ENCODE peak calls at places on chromosome 17, in five cellular contexts. V, K, J, A and H are unnamed samples.

GRCh38 chr17:31115168-31115567 is 20.4 kb downstream of the NF1 start:
- DNase-seq in J (no peak), K (no peak), V (no peak), A (no peak), H (no peak)

GRCh38 chr17:67995568-67996191 is 589 bp downstream of the C17orf58 start:
- DNase-seq in K (no peak), V (peak; percentile 38), J (no peak), A (peak; percentile 35), H (no peak)

GRCh38 chr17:77320501-77321256 is 179.9 kb downstream of the SEC14L1 start:
- DNase-seq in A (no peak), K (no peak), V (peak; percentile 66), J (peak; percentile 39), H (peak; percentile 84)

GRCh38 chr17:40443988-40444899 is 994 bp downstream of the IGFBP4 start:
- DNase-seq in V (peak; percentile 26), A (no peak), J (peak; percentile 46), K (no peak), H (no peak)

GRCh38 chr17:70390059-70390458 is 220.7 kb downstream of the KCNJ2 start:
- DNase-seq in J (no peak), K (no peak), A (no peak), V (no peak), H (no peak)

GRCh38 chr17:74759243-74759801 is 10.9 kb downstream of the NHERF1 start:
- DNase-seq in K (no peak), J (no peak), A (no peak), V (no peak), H (no peak)

GRCh38 chr17:82961366-82962162 is 117.8 kb upstream of the METRNL start:
- DNase-seq in V (no peak), K (no peak), A (no peak), J (no peak), H (peak; percentile 65)

GRCh38 chr17:36544049-36544319 is 735 bp upstream of the GGNBP2 start:
- DNase-seq in J (peak; percentile 60), K (no peak), V (peak; percentile 32), A (peak; percentile 20), H (peak; percentile 80)

GRCh38 chr17:44663095-44663494 is 6.8 kb downstream of the MEIOC start:
- DNase-seq in A (no peak), J (no peak), V (no peak), K (no peak), H (no peak)

GRCh38 chr17:40922239-40922638 is 15.2 kb downstream of the KRT23 start:
- DNase-seq in J (peak; percentile 88), K (no peak), V (peak; percentile 67), A (peak; percentile 13), H (no peak)

GRCh38 chr17:60901806-60902205 is 224.2 kb downstream of the BCAS3 start:
- DNase-seq in J (peak; percentile 1), V (no peak), A (no peak), K (no peak), H (no peak)

GRCh38 chr17:55770220-55770870 is 19.5 kb downstream of the PCTP start:
- DNase-seq in A (no peak), K (peak; percentile 43), J (peak; percentile 56), V (no peak), H (no peak)

GRCh38 chr17:77194179-77194578 is 53.4 kb downstream of the SEC14L1 start:
- DNase-seq in K (no peak), J (no peak), V (no peak), A (no peak), H (no peak)

GRCh38 chr17:704111-704864 is 10.4 kb downstream of the VPS53 start:
- DNase-seq in J (no peak), V (no peak), K (no peak), A (no peak), H (no peak)

GRCh38 chr17:1188812-1189211 is 9.0 kb upstream of the ABR start:
- DNase-seq in J (no peak), V (peak; percentile 91), A (peak; percentile 78), K (no peak), H (peak; percentile 92)

GRCh38 chr17:82921426-82921825 is 81.6 kb upstream of the ZNF750 start:
- DNase-seq in K (no peak), J (no peak), A (no peak), V (no peak), H (no peak)

GRCh38 chr17:50630524-50631194 is 4.0 kb upstream of the ABCC3 start:
- DNase-seq in K (peak; percentile 59), A (no peak), V (no peak), J (peak; percentile 41), H (no peak)

GRCh38 chr17:10681866-10682446 is 15.4 kb downstream of the SCO1 start:
- DNase-seq in J (no peak), K (no peak), V (no peak), A (no peak), H (no peak)

GRCh38 chr17:17877548-17878358 is 41.0 kb upstream of the SREBF1 start:
- DNase-seq in V (peak; percentile 82), A (peak; percentile 85), K (no peak), J (no peak), H (peak; percentile 91)

GRCh38 chr17:36950027-36950426 is 1.3 kb downstream of the AATF start:
- DNase-seq in A (no peak), K (no peak), J (no peak), V (no peak), H (no peak)

GRCh38 chr17:82297280-82297803 is 20.1 kb downstream of the CD7 start:
- DNase-seq in K (no peak), A (peak; percentile 65), V (peak; percentile 91), J (peak; percentile 94), H (peak; percentile 89)

GRCh38 chr17:18038149-18038850 is 668 bp downstream of the ATPAF2 start:
- DNase-seq in V (no peak), J (peak; percentile 55), K (no peak), A (no peak), H (no peak)

GRCh38 chr17:38671939-38672720 is 2.6 kb downstream of the EPOP start:
- DNase-seq in V (no peak), K (no peak), J (no peak), A (no peak), H (no peak)

GRCh38 chr17:31489295-31490018 is 98.0 kb downstream of the RAB11FIP4 start:
- DNase-seq in K (peak; percentile 31), V (no peak), J (no peak), A (no peak), H (no peak)

GRCh38 chr17:75570034-75570676 is 17.4 kb upstream of the MYO15B start:
- DNase-seq in V (no peak), J (no peak), A (no peak), K (no peak), H (no peak)

GRCh38 chr17:42276359-42276608 is at the start of gene STAT5B:
- DNase-seq in J (peak; percentile 61), V (peak; percentile 74), K (no peak), A (peak; percentile 78), H (no peak)

GRCh38 chr17:17547210-17547764 is 44.2 kb downstream of the PEMT start:
- DNase-seq in J (no peak), A (no peak), V (no peak), K (no peak), H (no peak)

GRCh38 chr17:72935984-72936383 is 156.5 kb downstream of the SLC39A11 start:
- DNase-seq in J (no peak), V (no peak), K (no peak), A (no peak), H (no peak)
- TF ChIP-seq CTCF in J (no peak), V (no peak), K (no peak), A (no peak), H (no peak)

DNA sequence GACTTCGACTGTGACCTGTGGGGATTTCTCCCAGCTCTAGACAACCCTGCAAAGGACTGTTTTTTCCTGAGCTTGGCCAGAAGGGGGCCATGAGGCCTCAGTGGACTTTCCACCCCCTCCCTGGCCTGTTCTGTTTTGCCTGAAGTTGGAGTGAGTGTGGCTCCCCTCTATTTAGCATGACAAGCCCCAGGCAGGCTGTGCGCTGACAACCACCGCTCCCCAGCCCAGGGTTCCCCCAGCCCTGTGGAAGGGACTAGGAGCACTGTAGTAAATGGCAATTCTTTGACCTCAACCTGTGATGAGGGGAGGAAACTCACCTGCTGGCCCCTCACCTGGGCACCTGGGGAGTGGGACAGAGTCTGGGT is 19.3 kb downstream of the NGFR start:
- DNase-seq in V (no peak), K (no peak), J (no peak), A (no peak), H (peak; percentile 63)
- TF ChIP-seq CTCF in V (peak; percentile 32), K (no peak), J (peak; percentile 43), A (no peak), H (no peak)

GRCh38 chr17:64198711-64199110 is 64.3 kb downstream of the TEX2 start:
- DNase-seq in V (no peak), A (no peak), K (no peak), J (no peak), H (no peak)

GRCh38 chr17:64205804-64206203 is 57.3 kb downstream of the TEX2 start:
- DNase-seq in A (no peak), J (no peak), K (no peak), V (no peak), H (no peak)

GRCh38 chr17:64200080-64201042 is 62.7 kb downstream of the TEX2 start:
- DNase-seq in K (no peak), A (no peak), J (no peak), V (no peak), H (no peak)

GRCh38 chr17:64203630-64204029 is 59.4 kb downstream of the TEX2 start:
- DNase-seq in A (no peak), V (no peak), K (no peak), J (no peak), H (no peak)

DNA sequence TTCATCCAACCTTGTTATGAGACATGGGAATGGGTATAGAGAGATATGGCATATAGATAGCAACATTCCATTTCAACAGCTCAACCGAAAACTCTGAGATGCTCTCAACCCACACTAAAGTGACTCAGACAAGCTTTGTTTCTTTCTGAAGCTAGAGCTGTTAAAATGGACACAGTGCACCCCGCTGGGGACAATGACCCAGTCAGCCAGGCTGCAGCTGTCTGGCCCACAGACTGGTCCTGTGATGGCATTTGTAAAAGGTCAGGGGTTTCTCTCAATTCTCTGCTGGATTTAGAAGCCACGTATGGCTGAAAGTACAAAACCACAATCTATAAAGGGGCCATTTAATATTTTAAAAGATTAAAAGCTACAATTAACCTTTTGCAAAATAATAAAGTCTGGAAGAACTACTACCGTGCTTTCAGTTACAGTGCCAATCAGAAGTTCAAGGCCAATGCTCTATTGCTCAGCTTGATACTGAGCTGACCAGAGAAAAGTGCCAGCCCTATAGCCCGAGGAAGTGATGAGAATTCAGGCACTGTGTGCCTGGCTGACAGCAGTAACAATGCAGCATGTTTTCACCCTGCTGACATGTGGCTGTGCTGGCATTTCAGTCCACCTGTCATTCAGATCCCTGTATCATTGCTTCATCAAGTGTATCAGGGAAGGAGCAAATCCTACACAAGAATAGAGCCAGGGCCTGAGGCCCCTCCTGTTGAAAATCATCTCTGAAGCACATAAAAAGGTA is 60.2 kb downstream of the TEX2 start:
- DNase-seq in J (peak; percentile 83), K (no peak), A (no peak), V (no peak), H (no peak)
- TF ChIP-seq CTCF in J (no peak), K (no peak), A (no peak), V (no peak), H (no peak)

GRCh38 chr17:5809056-5809455 is 224.7 kb upstream of the NLRP1 start:
- DNase-seq in A (no peak), K (no peak), J (no peak), V (no peak), H (no peak)
- TF ChIP-seq CTCF in A (no peak), K (no peak), J (no peak), V (no peak), H (no peak)